ENCODE peak calls at places on chromosomes 12 and 14, in eight cellular contexts. R, D, U, S, W, J, B and Q are unnamed samples.

GRCh38 chr14:97376310-97376709 is 579.1 kb downstream of the VRK1 start:
- DNase-seq in R (no peak), D (no peak), U (no peak), S (no peak), W (no peak), J (no peak), B (no peak), Q (no peak)

GRCh38 chr14:22159049-22159448 is 430.0 kb downstream of the DAD1 start:
- DNase-seq in R (no peak), D (peak; percentile 7), U (no peak), S (no peak), W (no peak), J (no peak), B (peak; percentile 98), Q (no peak)

GRCh38 chr12:52222692-52223091 is 10.4 kb upstream of the KRT7 start:
- DNase-seq in R (no peak), D (no peak), U (no peak), S (no peak), W (no peak), J (no peak), B (no peak), Q (no peak)

GRCh38 chr14:49634547-49635334 is at the start of gene DNAAF2:
- DNase-seq in R (no peak), D (peak; percentile 69), U (peak; percentile 79), S (peak; percentile 14), W (peak; percentile 59), J (peak; percentile 76), B (peak; percentile 60), Q (peak; percentile 84)

GRCh38 chr14:52906141-52906601 is 44.7 kb downstream of the FERMT2 start:
- DNase-seq in R (peak; percentile 60), D (peak; percentile 91), U (no peak), S (no peak), W (no peak), J (peak; percentile 85), B (peak; percentile 90), Q (peak; percentile 80)

GRCh38 chr12:58922849-58923248 is 2.5 kb upstream of the LRIG3 start:
- DNase-seq in R (no peak), D (peak; percentile 87), U (no peak), S (no peak), W (no peak), J (peak; percentile 77), B (peak; percentile 54), Q (peak; percentile 73)

GRCh38 chr12:124901003-124901402 is 13.4 kb downstream of the UBC start:
- DNase-seq in R (no peak), D (no peak), U (no peak), S (no peak), W (no peak), J (no peak), B (no peak), Q (peak; percentile 40)

GRCh38 chr12:94740601-94741362 is 90.4 kb upstream of the TMCC3 start:
- DNase-seq in R (no peak), D (no peak), U (no peak), S (no peak), W (no peak), J (no peak), B (no peak), Q (no peak)

GRCh38 chr12:120652671-120653435 is 12.4 kb downstream of the CABP1 start:
- DNase-seq in R (no peak), D (no peak), U (peak; percentile 16), S (no peak), W (no peak), J (no peak), B (no peak), Q (no peak)

GRCh38 chr12:71900091-71900490 is 38.6 kb upstream of the TPH2 start:
- DNase-seq in R (no peak), D (no peak), U (no peak), S (no peak), W (no peak), J (peak; percentile 13), B (peak; percentile 63), Q (no peak)

GRCh38 chr12:9072481-9073038 is 43.2 kb downstream of the A2M start:
- DNase-seq in R (no peak), D (no peak), U (no peak), S (no peak), W (no peak), J (no peak), B (no peak), Q (no peak)

GRCh38 chr12:83823386-83824045 is 1089.1 kb downstream of the SLC6A15 start:
- DNase-seq in R (no peak), D (no peak), U (no peak), S (no peak), W (peak; percentile 43), J (peak; percentile 21), B (peak; percentile 56), Q (no peak)
- TF ChIP-seq CTCF in R (peak; percentile 2), D (no peak), U (peak; percentile 17), S (peak; percentile 20), W (no peak), J (peak; percentile 28), B (peak; percentile 68), Q (no peak)

DNA sequence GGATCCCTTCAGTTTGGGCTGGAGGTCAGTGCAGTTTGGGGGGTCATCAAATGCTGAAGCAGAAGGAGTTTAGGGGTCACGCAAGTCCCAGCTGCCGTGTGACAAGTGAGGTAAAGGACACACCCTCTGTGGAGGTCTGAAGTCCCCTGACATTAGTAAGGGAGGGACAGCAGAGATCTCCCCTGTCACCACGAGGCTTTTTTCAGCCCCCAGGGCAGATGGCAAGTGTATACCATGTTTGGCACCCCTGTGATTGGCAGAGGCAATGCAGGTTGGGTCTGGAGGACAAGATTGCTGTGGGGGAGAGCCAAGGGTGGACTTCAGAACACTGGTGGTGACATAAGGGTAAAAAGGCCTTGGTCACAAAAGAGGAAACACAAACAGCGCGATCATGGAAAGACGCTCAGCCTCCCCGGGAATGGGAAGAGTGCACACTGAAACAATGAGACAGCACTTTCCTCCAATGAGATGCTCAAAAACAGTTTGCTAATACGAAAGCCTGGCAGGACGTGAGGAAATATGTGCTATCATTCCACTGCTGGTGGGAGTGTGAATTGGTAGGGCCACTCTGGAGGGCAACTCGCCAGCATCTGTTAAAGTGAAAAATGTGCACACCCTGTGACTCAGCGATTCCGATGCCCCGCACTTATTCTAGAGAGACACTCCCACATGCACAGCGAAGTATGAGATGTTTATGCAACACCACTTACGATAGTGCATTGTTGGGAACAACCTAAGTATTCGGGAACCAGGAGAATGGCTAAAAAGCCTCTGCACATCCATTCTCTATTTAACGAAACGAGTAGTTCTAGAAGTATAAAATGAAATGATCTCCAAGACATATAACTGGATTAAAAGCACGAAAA is 14.4 kb upstream of the CD27 start:
- DNase-seq in R (peak; percentile 69), D (peak; percentile 96), U (peak; percentile 86), S (no peak), W (peak; percentile 54), J (peak; percentile 100), B (peak; percentile 91), Q (peak; percentile 97)
- H3K4me3 ChIP-seq in R (no peak overlapping the region), D (peak overlapping the region; percentile 23), U (peak overlapping the region; percentile 17), S (peak overlapping the region; percentile 53), W (peak overlapping the region; percentile 33), J (peak overlapping the region; percentile 24), B (no peak overlapping the region), Q (peak overlapping the region; percentile 19)

GRCh38 chr12:105428793-105429192 is 98.3 kb downstream of the C12orf75 start:
- DNase-seq in R (no peak), D (no peak), U (no peak), S (no peak), W (no peak), J (peak; percentile 39), B (peak; percentile 68), Q (no peak)

GRCh38 chr12:105427883-105428282 is 97.4 kb downstream of the C12orf75 start:
- DNase-seq in R (no peak), D (peak; percentile 52), U (no peak), S (no peak), W (no peak), J (peak; percentile 48), B (peak; percentile 85), Q (no peak)

GRCh38 chr12:105425263-105426174 is 95.0 kb downstream of the C12orf75 start:
- DNase-seq in R (no peak), D (no peak), U (no peak), S (no peak), W (no peak), J (no peak), B (peak; percentile 60), Q (no peak)

GRCh38 chr12:105423921-105424320 is 93.4 kb downstream of the C12orf75 start:
- DNase-seq in R (no peak), D (no peak), U (no peak), S (no peak), W (no peak), J (no peak), B (no peak), Q (no peak)

GRCh38 chr12:105426766-105427165 is 96.3 kb downstream of the C12orf75 start:
- DNase-seq in R (no peak), D (no peak), U (no peak), S (no peak), W (no peak), J (no peak), B (no peak), Q (no peak)
- TF ChIP-seq CTCF in R (no peak), D (no peak), U (no peak), S (no peak), W (no peak), J (no peak), B (no peak), Q (no peak)

DNA sequence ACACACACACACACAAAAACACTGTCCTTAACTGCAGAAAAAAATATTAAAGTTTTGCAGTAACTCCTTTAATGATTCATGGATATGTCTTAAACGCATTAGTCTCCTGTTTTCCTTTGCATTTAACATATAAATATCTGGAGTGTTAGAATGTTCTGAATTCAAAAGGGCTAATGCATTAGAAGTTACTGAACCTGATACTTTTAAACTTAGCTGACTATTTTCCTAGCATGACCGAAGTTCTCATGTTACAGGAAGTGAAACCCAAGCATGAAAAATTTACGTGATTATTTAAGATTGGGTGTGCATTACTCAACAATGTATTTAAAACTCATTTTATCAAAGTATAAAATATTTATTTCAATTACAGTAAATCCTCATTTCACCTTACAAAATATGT is 791.2 kb downstream of the FLRT2 start:
- DNase-seq in R (no peak), D (no peak), U (no peak), S (no peak), W (no peak), J (peak; percentile 16), B (no peak), Q (no peak)
- H3K4me3 ChIP-seq in R (no peak overlapping the region), D (no peak overlapping the region), U (no peak overlapping the region), S (no peak overlapping the region), W (no peak overlapping the region), J (no peak overlapping the region), B (no peak overlapping the region), Q (no peak overlapping the region)

GRCh38 chr14:51682411-51682810 is 30.7 kb downstream of the FRMD6 start:
- DNase-seq in R (no peak), D (peak; percentile 51), U (no peak), S (no peak), W (no peak), J (peak; percentile 51), B (no peak), Q (peak; percentile 48)

GRCh38 chr14:51681411-51681810 is 29.7 kb downstream of the FRMD6 start:
- DNase-seq in R (no peak), D (no peak), U (no peak), S (no peak), W (no peak), J (no peak), B (no peak), Q (no peak)

GRCh38 chr14:51677276-51677675 is 25.6 kb downstream of the FRMD6 start:
- DNase-seq in R (no peak), D (peak; percentile 84), U (no peak), S (no peak), W (no peak), J (peak; percentile 58), B (no peak), Q (peak; percentile 46)

GRCh38 chr14:51677738-51678137 is 26.0 kb downstream of the FRMD6 start:
- DNase-seq in R (no peak), D (no peak), U (no peak), S (no peak), W (no peak), J (no peak), B (no peak), Q (no peak)

GRCh38 chr14:51680031-51680430 is 28.3 kb downstream of the FRMD6 start:
- DNase-seq in R (no peak), D (no peak), U (no peak), S (no peak), W (no peak), J (no peak), B (no peak), Q (no peak)
- TF ChIP-seq CTCF in R (no peak), D (no peak), U (no peak), S (no peak), W (no peak), J (no peak), B (no peak), Q (no peak)